ENCODE peak calls at places on chromosomes 4 and X, in four cellular contexts. W is colonic mucosa, L is body of pancreas, N is psoas muscle. R is an unnamed sample. For H3K27me3, the result is how much of the 10 kb centered on the place peaks cover.

GRCh38 chr4:137463377-137464003 is 68.8 kb downstream of the PCDH18 start:
- DNase-seq in W (no peak), N (no peak), L (no peak), R (no peak)

GRCh38 chr4:25377572-25377882 is 464 bp downstream of the ANAPC4 start:
- DNase-seq in W (no peak), L (no peak), N (peak), R (no peak)

GRCh38 chrX:120690344-120690743 is 60.5 kb upstream of the C1GALT1C1 start:
- DNase-seq in N (no peak), L (no peak), W (no peak), R (no peak)

GRCh38 chr4:54473077-54473545 is 184.6 kb upstream of the KIT start:
- DNase-seq in N (no peak), L (no peak), W (no peak), R (no peak)

GRCh38 chr4:107885865-107886264 is 45.5 kb upstream of the CYP2U1 start:
- DNase-seq in W (no peak), L (no peak), N (no peak), R (no peak)

GRCh38 chrX:154813801-154814200 is 8.5 kb upstream of the MPP1 start:
- DNase-seq in W (no peak), L (no peak), N (no peak), R (no peak)

GRCh38 chrX:22097295-22097694 is 65.2 kb downstream of the PHEX start:
- DNase-seq in N (no peak), W (no peak), L (no peak), R (no peak)

GRCh38 chr4:1472148-1472797 is 66.0 kb upstream of the NKX1-1 start:
- DNase-seq in L (no peak), W (no peak), N (peak), R (peak)

GRCh38 chr4:72895408-72895807 is 174.1 kb downstream of the COX18 start:
- DNase-seq in W (no peak), N (no peak), L (no peak), R (no peak)

GRCh38 chr4:173169428-173170209 is 1.0 kb downstream of the GALNT7 start:
- DNase-seq in W (peak), N (peak), L (peak), R (peak)

DNA sequence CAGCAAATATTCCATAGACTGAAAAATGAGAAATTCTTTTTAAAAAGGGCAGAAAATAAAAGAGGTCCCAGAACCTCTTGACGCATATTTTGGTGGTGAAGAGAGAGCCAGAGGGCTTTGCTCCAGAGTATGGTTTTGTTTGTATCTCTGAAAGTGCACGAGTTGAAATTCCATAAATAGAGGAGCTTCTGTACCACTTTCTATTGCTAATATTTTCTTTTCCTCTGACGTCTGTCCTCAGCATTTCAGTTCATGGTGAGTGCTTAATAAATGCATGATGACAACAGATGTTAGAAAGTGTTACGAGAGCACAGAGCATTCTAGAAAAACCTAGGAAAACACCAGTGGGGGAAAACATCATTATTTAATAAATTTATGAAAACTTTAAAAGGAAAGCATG is 145.6 kb downstream of the AMELX start:
- DNase-seq in L (no peak), N (no peak), W (no peak), R (no peak)
- H3K27me3 ChIP-seq in L (under half), N (under half), W (under half), R (under half)

GRCh38 chr4:44558206-44558605 is 93.2 kb downstream of the YIPF7 start:
- DNase-seq in N (no peak), L (no peak), W (no peak), R (no peak)
- H3K4me3 ChIP-seq in N (no peak), L (no peak), W (no peak), R (no peak)

GRCh38 chrX:3733043-3733430 is 19.6 kb upstream of the PRKX start:
- DNase-seq in L (no peak), N (no peak), W (no peak), R (no peak)

GRCh38 chrX:3743821-3744439 is 30.5 kb upstream of the PRKX start:
- DNase-seq in N (no peak), L (no peak), W (peak), R (no peak)

GRCh38 chrX:3738489-3738888 is 25.0 kb upstream of the PRKX start:
- DNase-seq in N (no peak), L (no peak), W (no peak), R (no peak)
- H3K27me3 ChIP-seq in N (under half), L (under half), W (under half), R (under half)

GRCh38 chr4:150581206-150581605 is 745 bp upstream of the MAB21L2 start:
- DNase-seq in L (no peak), W (no peak), N (no peak), R (no peak)
- H3K4me3 ChIP-seq in L (no peak), W (no peak), N (no peak), R (peak)

GRCh38 chr4:41889328-41889727 is 45.9 kb upstream of the TMEM33 start:
- DNase-seq in N (no peak), W (no peak), L (no peak), R (no peak)
- H3K27me3 ChIP-seq in N (under half), W (under half), L (under half), R (under half)

GRCh38 chr4:110014233-110014632 is 101.5 kb downstream of the EGF start:
- DNase-seq in W (no peak), N (no peak), L (no peak), R (no peak)
- H3K4me3 ChIP-seq in W (no peak), N (no peak), L (no peak), R (no peak)

GRCh38 chrX:11543249-11543648 is 122.5 kb downstream of the ARHGAP6 start:
- DNase-seq in W (no peak), L (no peak), N (no peak), R (no peak)

GRCh38 chrX:11537141-11537540 is 128.6 kb downstream of the ARHGAP6 start:
- DNase-seq in N (peak), L (no peak), W (no peak), R (no peak)

GRCh38 chrX:11535156-11535919 is 130.4 kb downstream of the ARHGAP6 start:
- DNase-seq in W (no peak), L (no peak), N (no peak), R (no peak)

GRCh38 chrX:11541510-11541909 is 124.2 kb downstream of the ARHGAP6 start:
- DNase-seq in L (no peak), W (no peak), N (no peak), R (no peak)

GRCh38 chrX:11540532-11541377 is 125.0 kb downstream of the ARHGAP6 start:
- DNase-seq in N (peak), W (no peak), L (no peak), R (no peak)
- H3K27me3 ChIP-seq in N (under half), W (under half), L (under half), R (under half)

DNA sequence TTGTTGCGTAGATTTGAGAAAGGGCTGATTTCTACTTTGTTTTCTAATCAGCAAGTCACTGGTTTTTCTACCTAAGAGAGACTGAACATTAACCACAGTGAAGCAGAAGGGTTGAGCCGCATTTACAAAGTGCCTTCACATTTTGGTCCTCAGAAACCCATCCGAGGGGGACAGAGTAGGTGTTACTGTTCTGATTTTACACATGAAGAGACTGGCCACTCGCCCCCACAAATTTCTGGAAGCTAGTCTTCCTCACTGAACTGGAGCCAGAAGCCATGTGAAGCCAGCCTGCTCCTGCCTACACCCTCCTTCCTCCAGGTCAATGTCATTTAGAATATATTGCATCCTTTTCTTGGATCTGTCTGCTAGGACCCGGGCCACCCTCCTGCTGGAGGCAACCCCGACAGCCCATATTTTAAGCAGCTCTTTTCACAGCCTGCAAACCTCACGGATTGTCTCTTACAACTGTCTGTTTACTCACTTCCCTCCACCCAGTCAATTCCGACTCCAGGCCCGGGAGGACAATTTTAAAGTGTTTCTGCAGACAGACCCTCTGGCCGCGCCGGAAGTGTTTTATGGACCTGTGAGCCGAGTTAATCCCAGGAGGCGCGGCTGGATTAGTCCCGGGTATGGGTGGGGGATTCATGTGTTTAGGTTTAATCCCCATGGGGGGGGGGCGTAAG is 73.2 kb upstream of the BCOR start:
- DNase-seq in N (no peak), W (peak), L (no peak), R (no peak)
- H3K4me3 ChIP-seq in N (peak), W (peak), L (no peak), R (peak)

GRCh38 chrX:50988649-50989048 is 78.1 kb downstream of the BMP15 start:
- DNase-seq in W (peak), N (no peak), L (peak), R (no peak)
- H3K27me3 ChIP-seq in W (under half), N (under half), L (under half), R (under half)